ENCODE peak calls at places on chromosomes 1 and 21, in ten cellular contexts. X is colonic mucosa, E is pancreas, V is BE2C, C is thoracic aorta, Z is adrenal gland, L is GM06990, M is fibroblast of lung, P is PC-9, R is fibroblast of villous mesenchyme. O is an unnamed sample.

GRCh38 chr1:161720956-161721737 is at the start of gene FCRLB:
- DNase-seq in Z (no peak), E (no peak), C (no peak), P (no peak), L (no peak), X (no peak), V (no peak), R (no peak), M (no peak), O (no peak)

GRCh38 chr1:89911186-89911976 is 83.5 kb upstream of the ZNF326 start:
- DNase-seq in E (no peak), P (no peak), Z (no peak), R (no peak), L (no peak), X (no peak), C (no peak), V (no peak), M (peak; percentile 6), O (no peak)

GRCh38 chr1:148372731-148373130 is 110.4 kb downstream of the PPIAL4G start:
- DNase-seq in M (peak; percentile 41), Z (no peak), P (no peak), V (no peak), C (no peak), X (peak; percentile 40), R (peak; percentile 23), L (no peak), E (no peak), O (no peak)

GRCh38 chr21:25560151-25560783 is 47.0 kb downstream of the MRPL39 start:
- DNase-seq in Z (no peak), E (no peak), C (no peak), X (no peak), L (no peak), P (no peak), R (peak; percentile 40), M (no peak), V (no peak), O (no peak)

GRCh38 chr1:54255026-54255425 is 55.1 kb downstream of the MRPL37 start:
- DNase-seq in V (no peak), C (no peak), R (no peak), L (no peak), P (no peak), X (no peak), Z (no peak), M (peak; percentile 89), E (no peak), O (no peak)

GRCh38 chr1:42942444-42942843 is 16.2 kb downstream of the SLC2A1 start:
- DNase-seq in R (no peak), L (no peak), V (no peak), E (no peak), M (no peak), Z (no peak), X (no peak), C (no peak), P (no peak), O (no peak)

GRCh38 chr1:228275435-228276342 is 67.8 kb downstream of the OBSCN start:
- DNase-seq in Z (peak; percentile 86), V (peak; percentile 88), P (no peak), E (peak; percentile 89), M (peak; percentile 84), X (peak; percentile 94), L (peak; percentile 63), R (peak; percentile 88), C (peak; percentile 72), O (peak; percentile 93)

GRCh38 chr1:26134466-26134865 is 22.8 kb downstream of the PDIK1L start:
- DNase-seq in P (no peak), R (no peak), X (no peak), Z (no peak), M (no peak), E (no peak), C (no peak), L (no peak), V (no peak), O (no peak)

GRCh38 chr1:204345941-204346678 is 13.6 kb downstream of the PLEKHA6 start:
- DNase-seq in P (no peak), Z (no peak), C (no peak), E (no peak), V (no peak), L (no peak), X (no peak), M (no peak), R (no peak), O (no peak)

GRCh38 chr1:29805122-29805895 is 569.0 kb downstream of the PTPRU start:
- DNase-seq in E (no peak), C (no peak), L (no peak), Z (no peak), R (no peak), P (no peak), X (peak; percentile 7), V (no peak), M (no peak), O (no peak)

GRCh38 chr1:110083453-110084225 is 13.2 kb upstream of the ALX3 start:
- DNase-seq in L (no peak), C (no peak), R (no peak), E (no peak), M (no peak), V (no peak), P (no peak), Z (no peak), X (no peak), O (no peak)

GRCh38 chr1:196567238-196567637 is 41.0 kb downstream of the KCNT2 start:
- DNase-seq in L (no peak), Z (no peak), C (no peak), R (no peak), X (no peak), E (no peak), M (no peak), P (no peak), V (no peak), O (no peak)

GRCh38 chr1:213051127-213051880 is at the start of gene RPS6KC1:
- DNase-seq in L (peak; percentile 82), C (peak; percentile 33), V (peak; percentile 90), M (peak; percentile 78), Z (peak; percentile 84), X (peak; percentile 87), R (peak; percentile 78), E (peak; percentile 93), P (peak; percentile 78), O (peak; percentile 92)

DNA sequence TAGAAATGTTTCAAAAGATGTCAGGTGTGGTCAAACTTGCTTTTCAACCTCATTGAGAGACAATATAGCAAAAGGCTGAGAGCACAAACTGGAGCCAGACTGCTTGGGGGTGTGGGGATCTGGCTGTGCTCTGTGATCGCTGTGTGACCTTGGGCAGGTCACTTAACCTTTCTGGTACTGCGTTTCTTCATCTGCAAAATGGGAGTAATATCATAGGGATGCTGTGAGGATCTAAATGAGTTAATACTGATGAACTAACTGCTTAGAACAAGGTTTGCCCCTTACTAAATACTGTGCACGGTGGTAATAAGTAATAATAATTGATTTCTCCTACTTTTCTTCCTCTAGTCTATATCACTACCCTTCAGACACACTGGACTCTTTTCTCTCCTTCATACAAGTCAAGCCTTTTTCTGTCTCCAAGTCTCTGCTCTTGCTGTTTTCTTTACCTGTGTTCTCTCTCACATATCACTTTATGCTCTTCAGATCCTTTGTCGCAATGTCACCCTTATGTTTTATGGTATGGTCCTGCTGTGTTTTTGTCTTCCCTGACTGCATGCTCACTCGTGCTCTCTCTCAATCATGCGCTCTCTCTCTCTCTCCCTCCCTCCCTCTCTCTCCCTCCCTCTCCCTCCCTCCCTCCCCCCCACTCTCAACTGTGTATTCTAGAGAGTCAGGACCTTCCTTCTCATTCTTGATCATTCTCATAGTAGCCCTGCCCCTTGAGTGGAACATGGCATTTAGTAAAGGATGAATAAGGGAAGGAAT is 3.3 kb downstream of the MGST3 start:
- DNase-seq in P (no peak), R (no peak), Z (no peak), L (no peak), X (no peak), V (no peak), C (no peak), E (no peak), M (no peak), O (no peak)
- H3K4me3 ChIP-seq in P (no peak overlapping the region), R (no peak overlapping the region), Z (no peak overlapping the region), L (no peak overlapping the region), X (no peak overlapping the region), V (no peak overlapping the region), C (peak overlapping the region; percentile 8), E (no peak overlapping the region), M (peak overlapping the region; percentile 99), O (no peak overlapping the region)

GRCh38 chr1:152107289-152107983 is 7.8 kb downstream of the TCHH start:
- DNase-seq in Z (no peak), E (no peak), L (peak; percentile 6), P (no peak), M (no peak), R (no peak), C (no peak), V (no peak), X (peak; percentile 16), O (no peak)
- TF ChIP-seq CTCF in Z (no peak), E (no peak), L (no peak), P (no peak), M (peak; percentile 0), R (no peak), C (no peak), V (no peak), X (no peak), O (no peak)

DNA sequence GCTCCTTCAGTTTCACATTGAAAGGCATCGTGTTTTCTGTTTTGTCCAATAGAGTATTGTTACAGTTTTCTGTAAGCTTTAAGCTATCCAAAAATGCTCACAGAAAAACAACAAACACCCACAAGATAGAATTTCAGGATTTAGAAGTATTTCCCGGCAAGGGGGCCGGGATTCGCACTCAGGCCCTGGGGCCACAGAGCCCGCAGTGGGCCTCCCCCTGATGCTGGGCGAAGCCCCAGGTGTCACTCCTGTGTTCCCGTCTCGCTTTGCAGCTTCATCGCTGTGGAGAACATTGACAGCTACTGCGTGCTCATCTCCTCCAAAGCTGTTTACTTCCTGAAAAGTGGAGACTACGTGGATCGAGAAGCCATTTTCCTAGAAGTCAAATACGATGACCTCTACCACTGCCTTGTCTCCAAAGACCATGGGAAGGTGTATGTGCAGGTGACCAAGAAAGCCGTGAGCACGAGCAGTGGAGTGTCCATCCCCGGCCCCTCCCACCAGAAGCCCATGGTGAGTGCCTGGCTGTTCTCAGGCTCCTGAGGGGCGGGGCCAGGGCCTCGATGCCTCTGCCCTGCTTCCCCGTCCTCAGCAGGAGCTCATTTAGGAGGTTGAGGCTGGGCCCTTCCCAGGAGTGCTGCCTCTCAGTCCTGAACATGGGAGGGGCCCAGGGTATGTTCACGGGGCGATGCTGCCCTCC is 111.3 kb downstream of the DHRS3 start:
- DNase-seq in P (no peak), V (no peak), X (no peak), E (no peak), C (no peak), R (no peak), L (no peak), Z (no peak), M (no peak), O (no peak)
- H3K4me3 ChIP-seq in P (no peak overlapping the region), V (no peak overlapping the region), X (no peak overlapping the region), E (no peak overlapping the region), C (no peak overlapping the region), R (no peak overlapping the region), L (no peak overlapping the region), Z (no peak overlapping the region), M (no peak overlapping the region), O (no peak overlapping the region)

DNA sequence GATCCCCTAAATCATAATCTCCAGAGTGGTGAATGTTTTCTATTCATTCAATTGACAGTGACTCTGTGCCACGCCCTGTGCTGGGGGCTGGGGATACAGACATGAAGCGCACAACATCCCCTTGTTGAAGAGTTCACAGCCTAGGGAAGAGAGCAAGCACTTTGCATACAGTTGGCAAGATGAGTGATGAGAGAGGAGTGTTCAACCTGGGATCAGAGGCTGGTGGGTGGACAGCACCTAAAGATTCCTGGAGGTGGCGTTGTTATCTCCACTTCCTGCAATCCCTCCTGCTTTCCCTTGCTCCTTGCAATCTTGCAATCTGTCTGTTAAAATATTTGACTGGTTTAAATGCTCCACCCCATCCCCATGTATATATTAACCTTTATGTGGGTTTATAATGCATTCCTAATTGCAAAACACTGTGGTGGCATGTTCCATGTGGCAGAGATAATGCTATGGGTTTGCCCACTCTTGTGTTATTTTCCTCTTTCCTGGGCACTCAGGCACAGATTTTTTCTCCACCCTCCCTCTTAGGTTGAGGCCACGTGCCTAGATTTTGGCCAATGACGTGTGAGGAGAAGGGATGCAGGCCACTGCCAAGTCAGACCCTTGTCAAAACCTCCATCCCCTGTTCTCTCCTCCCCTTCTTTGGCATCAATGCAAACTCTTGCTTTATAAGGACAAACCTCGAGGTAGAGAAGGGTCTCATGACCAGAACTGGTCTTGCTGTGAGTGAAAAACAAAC is 36.2 kb upstream of the GADD45A start:
- DNase-seq in C (no peak), L (no peak), E (no peak), R (no peak), M (no peak), Z (no peak), P (no peak), V (no peak), X (no peak), O (no peak)
- TF ChIP-seq CTCF in C (no peak), L (no peak), E (no peak), R (no peak), M (no peak), Z (no peak), P (no peak), V (no peak), X (no peak), O (no peak)

O was measured in hepatocyte.